ENCODE peak calls at places on chromosome 4, in six cellular contexts. One of them, this sample, is unnamed.
A peak's percentile ranks its signal among the peaks of the same experiment; 100 is the strongest.

GRCh38 chr4:135538698-135539097 is 1337.1 kb upstream of the PABPC4L start:
- DNase-seq in iris pigment epithelial cell: no peak
- DNase-seq in H4: no peak
- DNase-seq in NCI-H1694 treated with DMSO at 0.1 percent for 48 hours: no peak
- DNase-seq in left ventricle myocardium inferior: no peak
- DNase-seq in glomerular endothelial cell: no peak
- DNase-seq in this sample: no peak

GRCh38 chr4:147582386-147583077 is 34.7 kb upstream of the TMEM184C start:
- DNase-seq in iris pigment epithelial cell: peak; percentile 81
- DNase-seq in H4: no peak
- DNase-seq in NCI-H1694 treated with DMSO at 0.1 percent for 48 hours: no peak
- DNase-seq in left ventricle myocardium inferior: no peak
- DNase-seq in glomerular endothelial cell: no peak
- DNase-seq in this sample: no peak

GRCh38 chr4:1991087-1991486 is 17.7 kb downstream of the NELFA start:
- DNase-seq in iris pigment epithelial cell: no peak
- DNase-seq in H4: no peak
- DNase-seq in NCI-H1694 treated with DMSO at 0.1 percent for 48 hours: no peak
- DNase-seq in left ventricle myocardium inferior: no peak
- DNase-seq in glomerular endothelial cell: no peak
- DNase-seq in this sample: no peak

GRCh38 chr4:184955116-184955515 is 63.2 kb upstream of the HELT start:
- DNase-seq in iris pigment epithelial cell: no peak
- DNase-seq in H4: no peak
- DNase-seq in NCI-H1694 treated with DMSO at 0.1 percent for 48 hours: no peak
- DNase-seq in left ventricle myocardium inferior: no peak
- DNase-seq in glomerular endothelial cell: no peak
- DNase-seq in this sample: no peak

GRCh38 chr4:41307633-41308032 is 50.9 kb downstream of the UCHL1 start:
- DNase-seq in iris pigment epithelial cell: no peak
- DNase-seq in H4: no peak
- DNase-seq in NCI-H1694 treated with DMSO at 0.1 percent for 48 hours: no peak
- DNase-seq in left ventricle myocardium inferior: no peak
- DNase-seq in glomerular endothelial cell: peak; percentile 94
- DNase-seq in this sample: no peak

GRCh38 chr4:90745176-90745575 is 618.0 kb downstream of the CCSER1 start:
- DNase-seq in iris pigment epithelial cell: peak; percentile 17
- DNase-seq in H4: no peak
- DNase-seq in NCI-H1694 treated with DMSO at 0.1 percent for 48 hours: no peak
- DNase-seq in left ventricle myocardium inferior: no peak
- DNase-seq in glomerular endothelial cell: no peak
- DNase-seq in this sample: no peak

GRCh38 chr4:39014028-39014427 is 18.2 kb downstream of the TMEM156 start:
- DNase-seq in iris pigment epithelial cell: no peak
- DNase-seq in H4: no peak
- DNase-seq in NCI-H1694 treated with DMSO at 0.1 percent for 48 hours: no peak
- DNase-seq in left ventricle myocardium inferior: no peak
- DNase-seq in glomerular endothelial cell: no peak
- DNase-seq in this sample: no peak

GRCh38 chr4:81031389-81032173 is 1.1 kb downstream of the BMP3 start:
- DNase-seq in iris pigment epithelial cell: no peak
- DNase-seq in H4: no peak
- DNase-seq in NCI-H1694 treated with DMSO at 0.1 percent for 48 hours: no peak
- DNase-seq in left ventricle myocardium inferior: no peak
- DNase-seq in glomerular endothelial cell: no peak
- DNase-seq in this sample: no peak

GRCh38 chr4:60201052-60201673 is 999.0 kb upstream of the ADGRL3 start:
- DNase-seq in iris pigment epithelial cell: peak; percentile 30
- DNase-seq in H4: peak; percentile 46
- DNase-seq in NCI-H1694 treated with DMSO at 0.1 percent for 48 hours: peak; percentile 40
- DNase-seq in left ventricle myocardium inferior: no peak
- DNase-seq in glomerular endothelial cell: peak; percentile 4
- DNase-seq in this sample: peak; percentile 47

GRCh38 chr4:173507471-173508385 is 22.3 kb downstream of the HAND2 start:
- DNase-seq in iris pigment epithelial cell: no peak
- DNase-seq in H4: no peak
- DNase-seq in NCI-H1694 treated with DMSO at 0.1 percent for 48 hours: no peak
- DNase-seq in left ventricle myocardium inferior: no peak
- DNase-seq in glomerular endothelial cell: no peak
- DNase-seq in this sample: no peak

GRCh38 chr4:78058591-78059523 is 1.7 kb downstream of the FRAS1 start:
- DNase-seq in iris pigment epithelial cell: peak; percentile 34
- DNase-seq in H4: no peak
- DNase-seq in NCI-H1694 treated with DMSO at 0.1 percent for 48 hours: no peak
- DNase-seq in left ventricle myocardium inferior: peak; percentile 24
- DNase-seq in glomerular endothelial cell: no peak
- DNase-seq in this sample: peak; percentile 35

GRCh38 chr4:121221608-121222007 is 57.5 kb upstream of the TNIP3 start:
- DNase-seq in iris pigment epithelial cell: no peak
- DNase-seq in H4: no peak
- DNase-seq in NCI-H1694 treated with DMSO at 0.1 percent for 48 hours: no peak
- DNase-seq in left ventricle myocardium inferior: no peak
- DNase-seq in glomerular endothelial cell: no peak
- DNase-seq in this sample: no peak

GRCh38 chr4:111788046-111788642 is 357.1 kb upstream of the FAM241A start:
- DNase-seq in iris pigment epithelial cell: peak; percentile 3
- DNase-seq in H4: no peak
- DNase-seq in NCI-H1694 treated with DMSO at 0.1 percent for 48 hours: no peak
- DNase-seq in left ventricle myocardium inferior: no peak
- DNase-seq in glomerular endothelial cell: no peak
- DNase-seq in this sample: no peak

GRCh38 chr4:116386856-116387255 is 698.5 kb downstream of the TRAM1L1 start:
- DNase-seq in iris pigment epithelial cell: no peak
- DNase-seq in H4: no peak
- DNase-seq in NCI-H1694 treated with DMSO at 0.1 percent for 48 hours: no peak
- DNase-seq in left ventricle myocardium inferior: no peak
- DNase-seq in glomerular endothelial cell: no peak
- DNase-seq in this sample: no peak

GRCh38 chr4:3285558-3286334 is 7.1 kb upstream of the RGS12 start:
- DNase-seq in iris pigment epithelial cell: peak; percentile 55
- DNase-seq in H4: peak; percentile 87
- DNase-seq in NCI-H1694 treated with DMSO at 0.1 percent for 48 hours: no peak
- DNase-seq in left ventricle myocardium inferior: no peak
- DNase-seq in glomerular endothelial cell: no peak
- DNase-seq in this sample: no peak

GRCh38 chr4:45957353-45957752 is 166.5 kb downstream of the GABRG1 start:
- DNase-seq in iris pigment epithelial cell: no peak
- DNase-seq in H4: no peak
- DNase-seq in NCI-H1694 treated with DMSO at 0.1 percent for 48 hours: no peak
- DNase-seq in left ventricle myocardium inferior: no peak
- DNase-seq in glomerular endothelial cell: no peak
- DNase-seq in this sample: no peak

GRCh38 chr4:2366252-2367192 is 51.9 kb downstream of the ZFYVE28 start:
- DNase-seq in iris pigment epithelial cell: peak; percentile 6
- DNase-seq in H4: no peak
- DNase-seq in NCI-H1694 treated with DMSO at 0.1 percent for 48 hours: peak; percentile 19
- DNase-seq in left ventricle myocardium inferior: no peak
- DNase-seq in glomerular endothelial cell: no peak
- DNase-seq in this sample: no peak

GRCh38 chr4:54056360-54056759 is 8.0 kb downstream of the CHIC2 start:
- DNase-seq in iris pigment epithelial cell: no peak
- DNase-seq in H4: no peak
- DNase-seq in NCI-H1694 treated with DMSO at 0.1 percent for 48 hours: no peak
- DNase-seq in left ventricle myocardium inferior: no peak
- DNase-seq in glomerular endothelial cell: no peak
- DNase-seq in this sample: no peak

GRCh38 chr4:87122252-87122651 is 98.2 kb downstream of the KLHL8 start:
- DNase-seq in iris pigment epithelial cell: peak; percentile 46
- DNase-seq in H4: no peak
- DNase-seq in NCI-H1694 treated with DMSO at 0.1 percent for 48 hours: peak; percentile 15
- DNase-seq in left ventricle myocardium inferior: no peak
- DNase-seq in glomerular endothelial cell: no peak
- DNase-seq in this sample: no peak

GRCh38 chr4:25792200-25792791 is 70.5 kb downstream of the SEL1L3 start:
- DNase-seq in iris pigment epithelial cell: no peak
- DNase-seq in H4: peak; percentile 71
- DNase-seq in NCI-H1694 treated with DMSO at 0.1 percent for 48 hours: no peak
- DNase-seq in left ventricle myocardium inferior: no peak
- DNase-seq in glomerular endothelial cell: no peak
- DNase-seq in this sample: peak; percentile 57

GRCh38 chr4:188665466-188665865 is 526.2 kb downstream of the TRIML1 start:
- DNase-seq in iris pigment epithelial cell: no peak
- DNase-seq in H4: no peak
- DNase-seq in NCI-H1694 treated with DMSO at 0.1 percent for 48 hours: no peak
- DNase-seq in left ventricle myocardium inferior: no peak
- DNase-seq in glomerular endothelial cell: no peak
- DNase-seq in this sample: no peak

GRCh38 chr4:151576627-151577026 is 167.7 kb downstream of the FHIP1A start:
- DNase-seq in iris pigment epithelial cell: no peak
- DNase-seq in H4: no peak
- DNase-seq in NCI-H1694 treated with DMSO at 0.1 percent for 48 hours: no peak
- DNase-seq in left ventricle myocardium inferior: no peak
- DNase-seq in glomerular endothelial cell: no peak
- DNase-seq in this sample: no peak

GRCh38 chr4:48269861-48270515 is 350 bp upstream of the TEC start:
- DNase-seq in iris pigment epithelial cell: peak; percentile 77
- DNase-seq in H4: no peak
- DNase-seq in NCI-H1694 treated with DMSO at 0.1 percent for 48 hours: no peak
- DNase-seq in left ventricle myocardium inferior: peak; percentile 94
- DNase-seq in glomerular endothelial cell: no peak
- DNase-seq in this sample: peak; percentile 88

GRCh38 chr4:39609454-39609911 is 29.2 kb downstream of the SMIM14 start:
- DNase-seq in iris pigment epithelial cell: no peak
- DNase-seq in H4: no peak
- DNase-seq in NCI-H1694 treated with DMSO at 0.1 percent for 48 hours: no peak
- DNase-seq in left ventricle myocardium inferior: no peak
- DNase-seq in glomerular endothelial cell: no peak
- DNase-seq in this sample: no peak

GRCh38 chr4:108030332-108030731 is 40.6 kb downstream of the HADH start:
- DNase-seq in iris pigment epithelial cell: peak; percentile 80
- DNase-seq in H4: peak; percentile 67
- DNase-seq in NCI-H1694 treated with DMSO at 0.1 percent for 48 hours: no peak
- DNase-seq in left ventricle myocardium inferior: no peak
- DNase-seq in glomerular endothelial cell: peak; percentile 25
- DNase-seq in this sample: peak; percentile 27

GRCh38 chr4:143514432-143514831 is 930 bp downstream of the SMARCA5 start:
- DNase-seq in iris pigment epithelial cell: peak; percentile 66
- DNase-seq in H4: peak; percentile 9
- DNase-seq in NCI-H1694 treated with DMSO at 0.1 percent for 48 hours: no peak
- DNase-seq in left ventricle myocardium inferior: peak; percentile 40
- DNase-seq in glomerular endothelial cell: no peak
- DNase-seq in this sample: peak; percentile 52

GRCh38 chr4:172652369-172652768 is 516.2 kb upstream of the GALNT7 start:
- DNase-seq in iris pigment epithelial cell: no peak
- DNase-seq in H4: no peak
- DNase-seq in NCI-H1694 treated with DMSO at 0.1 percent for 48 hours: no peak
- DNase-seq in left ventricle myocardium inferior: no peak
- DNase-seq in glomerular endothelial cell: no peak
- DNase-seq in this sample: no peak

GRCh38 chr4:186717556-186717955 is 6.1 kb downstream of the FAT1 start:
- DNase-seq in iris pigment epithelial cell: no peak
- DNase-seq in H4: no peak
- DNase-seq in NCI-H1694 treated with DMSO at 0.1 percent for 48 hours: no peak
- DNase-seq in left ventricle myocardium inferior: no peak
- DNase-seq in glomerular endothelial cell: no peak
- DNase-seq in this sample: no peak

GRCh38 chr4:15162046-15162445 is 159.8 kb downstream of the CPEB2 start:
- DNase-seq in iris pigment epithelial cell: no peak
- DNase-seq in H4: no peak
- DNase-seq in NCI-H1694 treated with DMSO at 0.1 percent for 48 hours: no peak
- DNase-seq in left ventricle myocardium inferior: no peak
- DNase-seq in glomerular endothelial cell: no peak
- DNase-seq in this sample: no peak

GRCh38 chr4:64940698-64941097 is 531.4 kb upstream of the TECRL start:
- DNase-seq in iris pigment epithelial cell: peak; percentile 30
- DNase-seq in H4: peak; percentile 53
- DNase-seq in NCI-H1694 treated with DMSO at 0.1 percent for 48 hours: no peak
- DNase-seq in left ventricle myocardium inferior: no peak
- DNase-seq in glomerular endothelial cell: no peak
- DNase-seq in this sample: no peak

GRCh38 chr4:61763682-61764081 is 563.6 kb downstream of the ADGRL3 start:
- DNase-seq in iris pigment epithelial cell: no peak
- DNase-seq in H4: no peak
- DNase-seq in NCI-H1694 treated with DMSO at 0.1 percent for 48 hours: no peak
- DNase-seq in left ventricle myocardium inferior: no peak
- DNase-seq in glomerular endothelial cell: no peak
- DNase-seq in this sample: no peak

GRCh38 chr4:57374866-57375595 is 264.8 kb upstream of the IGFBP7 start:
- DNase-seq in iris pigment epithelial cell: peak; percentile 1
- DNase-seq in H4: no peak
- DNase-seq in NCI-H1694 treated with DMSO at 0.1 percent for 48 hours: no peak
- DNase-seq in left ventricle myocardium inferior: no peak
- DNase-seq in glomerular endothelial cell: no peak
- DNase-seq in this sample: no peak

GRCh38 chr4:36332023-36332781 is 50.8 kb downstream of the DTHD1 start:
- DNase-seq in iris pigment epithelial cell: no peak
- DNase-seq in H4: no peak
- DNase-seq in NCI-H1694 treated with DMSO at 0.1 percent for 48 hours: no peak
- DNase-seq in left ventricle myocardium inferior: no peak
- DNase-seq in glomerular endothelial cell: no peak
- DNase-seq in this sample: no peak

GRCh38 chr4:94636004-94636403 is 121.8 kb upstream of the BMPR1B start:
- DNase-seq in iris pigment epithelial cell: no peak
- DNase-seq in H4: no peak
- DNase-seq in NCI-H1694 treated with DMSO at 0.1 percent for 48 hours: no peak
- DNase-seq in left ventricle myocardium inferior: no peak
- DNase-seq in glomerular endothelial cell: no peak
- DNase-seq in this sample: no peak

GRCh38 chr4:151604238-151604637 is 156.6 kb downstream of the GATB start:
- DNase-seq in iris pigment epithelial cell: peak; percentile 34
- DNase-seq in H4: peak; percentile 17
- DNase-seq in NCI-H1694 treated with DMSO at 0.1 percent for 48 hours: peak; percentile 5
- DNase-seq in left ventricle myocardium inferior: no peak
- DNase-seq in glomerular endothelial cell: no peak
- DNase-seq in this sample: peak; percentile 11